ENCODE peak calls at places on chromosomes 5 and 9, in five cellular contexts. H, A, M, P and I are unnamed samples.

GRCh38 chr9:128125575-128126354 is 1.8 kb downstream of the PTGES2 start:
- DNase-seq in M (no peak), P (no peak), A (no peak), H (no peak), I (no peak)

GRCh38 chr9:120439147-120439546 is 140.8 kb downstream of the CDK5RAP2 start:
- DNase-seq in H (no peak), P (peak), A (peak), M (peak), I (peak)

GRCh38 chr9:69115621-69116020 is 58.5 kb upstream of the TJP2 start:
- DNase-seq in H (no peak), P (no peak), M (no peak), A (no peak), I (no peak)

GRCh38 chr5:50406874-50407273 is 34.2 kb downstream of the EMB start:
- DNase-seq in M (no peak), A (no peak), P (no peak), H (no peak), I (no peak)

GRCh38 chr9:80074439-80074838 is 502.7 kb downstream of the TLE4 start:
- DNase-seq in P (no peak), H (no peak), A (no peak), M (no peak), I (no peak)

GRCh38 chr9:127983847-127984289 is 3.1 kb upstream of the EEIG1 start:
- DNase-seq in A (no peak), H (peak), P (no peak), M (no peak), I (no peak)

GRCh38 chr5:444226-444625 is 1.2 kb downstream of the EXOC3 start:
- DNase-seq in A (no peak), M (no peak), P (no peak), H (no peak), I (no peak)

GRCh38 chr9:134698587-134699342 is 57.2 kb downstream of the COL5A1 start:
- DNase-seq in H (no peak), M (peak), A (peak), P (peak), I (peak)

GRCh38 chr5:168075387-168075786 is 216.1 kb upstream of the WWC1 start:
- DNase-seq in M (no peak), P (no peak), H (no peak), A (no peak), I (no peak)

GRCh38 chr9:32412440-32412839 is 28.0 kb downstream of the ACO1 start:
- DNase-seq in H (no peak), P (no peak), M (no peak), A (no peak), I (no peak)

GRCh38 chr5:135589152-135589551 is 10.4 kb upstream of the CXCL14 start:
- DNase-seq in P (no peak), H (no peak), A (no peak), M (no peak), I (no peak)

GRCh38 chr5:143521891-143522290 is 118.4 kb upstream of the NR3C1 start:
- DNase-seq in H (no peak), P (no peak), A (no peak), M (no peak), I (no peak)

GRCh38 chr9:3337515-3337914 is 188.3 kb downstream of the RFX3 start:
- DNase-seq in M (no peak), A (no peak), H (no peak), P (no peak), I (no peak)

GRCh38 chr9:131554865-131555351 is 9.6 kb downstream of the PRRT1B start:
- DNase-seq in H (no peak), A (no peak), M (no peak), P (peak), I (no peak)

GRCh38 chr5:170211575-170212334 is 21.0 kb upstream of the C5orf58 start:
- DNase-seq in P (no peak), M (no peak), H (no peak), A (no peak), I (no peak)

GRCh38 chr5:16570121-16570815 is 46.5 kb downstream of the RETREG1 start:
- DNase-seq in H (no peak), P (no peak), A (no peak), M (no peak), I (no peak)

GRCh38 chr9:88759374-88759773 is 224.4 kb downstream of the NXNL2 start:
- DNase-seq in M (no peak), H (no peak), P (peak), A (no peak), I (no peak)

GRCh38 chr5:10612251-10612650 is 48.4 kb downstream of the ANKRD33B start:
- DNase-seq in M (no peak), H (no peak), A (no peak), P (no peak), I (no peak)

GRCh38 chr5:154058055-154059038 is 19.6 kb downstream of the MFAP3 start:
- DNase-seq in M (no peak), P (no peak), H (peak), A (no peak), I (no peak)

GRCh38 chr5:129398279-129398678 is 61.8 kb upstream of the ADAMTS19 start:
- DNase-seq in H (no peak), P (no peak), M (no peak), A (no peak), I (no peak)

GRCh38 chr9:899440-900184 is 58.1 kb downstream of the DMRT1 start:
- DNase-seq in M (no peak), A (no peak), H (peak), P (no peak), I (no peak)

GRCh38 chr5:146965781-146966659 is 87.5 kb upstream of the PPP2R2B start:
- DNase-seq in P (peak), H (peak), M (peak), A (peak), I (peak)

GRCh38 chr9:117073539-117074336 is 341.1 kb downstream of the ASTN2 start:
- DNase-seq in P (peak), M (peak), H (no peak), A (peak), I (peak)

GRCh38 chr5:140205952-140206351 is 31.0 kb downstream of the CYSTM1 start:
- DNase-seq in P (peak), A (no peak), M (peak), H (no peak), I (peak)

GRCh38 chr9:94907246-94907936 is 180.9 kb downstream of the AOPEP start:
- DNase-seq in P (peak), H (no peak), M (no peak), A (no peak), I (no peak)

GRCh38 chr5:120463991-120464626 is at the start of gene PRR16:
- DNase-seq in H (no peak), A (no peak), P (peak), M (peak), I (peak)

GRCh38 chr9:114611516-114612271 is 603 bp downstream of the TMEM268 start:
- DNase-seq in P (peak), H (no peak), M (peak), A (no peak), I (peak)

GRCh38 chr9:114614373-114614772 is 3.3 kb downstream of the TMEM268 start:
- DNase-seq in H (no peak), A (no peak), P (no peak), M (no peak), I (no peak)

GRCh38 chr9:114612272-114612923 is 1.3 kb downstream of the TMEM268 start:
- DNase-seq in M (no peak), A (no peak), P (peak), H (no peak), I (no peak)

GRCh38 chr9:114613919-114614318 is 2.8 kb downstream of the TMEM268 start:
- DNase-seq in H (no peak), M (no peak), A (no peak), P (no peak), I (no peak)

GRCh38 chr9:114613087-114613486 is 2.0 kb downstream of the TMEM268 start:
- DNase-seq in H (no peak), A (no peak), P (no peak), M (no peak), I (no peak)
- TF ChIP-seq ATF2 in H (no peak), A (no peak), P (no peak), M (no peak), I (no peak)

GRCh38 chr9:97769208-97769607 is 72.1 kb upstream of the XPA start:
- DNase-seq in P (no peak), H (no peak), M (no peak), A (no peak), I (no peak)
- TF ChIP-seq ATF2 in P (no peak), H (no peak), M (no peak), A (no peak), I (no peak)

GRCh38 chr5:93790401-93790800 is 49.0 kb upstream of the POU5F2 start:
- DNase-seq in H (no peak), M (no peak), P (no peak), A (no peak), I (no peak)

GRCh38 chr5:93791520-93791972 is 50.1 kb upstream of the POU5F2 start:
- DNase-seq in H (no peak), M (no peak), A (peak), P (no peak), I (no peak)

GRCh38 chr5:93793159-93793781 is 51.9 kb upstream of the POU5F2 start:
- DNase-seq in H (no peak), P (no peak), A (no peak), M (no peak), I (no peak)

GRCh38 chr5:93787598-93787997 is 46.2 kb upstream of the POU5F2 start:
- DNase-seq in M (no peak), A (no peak), P (no peak), H (no peak), I (no peak)

DNA sequence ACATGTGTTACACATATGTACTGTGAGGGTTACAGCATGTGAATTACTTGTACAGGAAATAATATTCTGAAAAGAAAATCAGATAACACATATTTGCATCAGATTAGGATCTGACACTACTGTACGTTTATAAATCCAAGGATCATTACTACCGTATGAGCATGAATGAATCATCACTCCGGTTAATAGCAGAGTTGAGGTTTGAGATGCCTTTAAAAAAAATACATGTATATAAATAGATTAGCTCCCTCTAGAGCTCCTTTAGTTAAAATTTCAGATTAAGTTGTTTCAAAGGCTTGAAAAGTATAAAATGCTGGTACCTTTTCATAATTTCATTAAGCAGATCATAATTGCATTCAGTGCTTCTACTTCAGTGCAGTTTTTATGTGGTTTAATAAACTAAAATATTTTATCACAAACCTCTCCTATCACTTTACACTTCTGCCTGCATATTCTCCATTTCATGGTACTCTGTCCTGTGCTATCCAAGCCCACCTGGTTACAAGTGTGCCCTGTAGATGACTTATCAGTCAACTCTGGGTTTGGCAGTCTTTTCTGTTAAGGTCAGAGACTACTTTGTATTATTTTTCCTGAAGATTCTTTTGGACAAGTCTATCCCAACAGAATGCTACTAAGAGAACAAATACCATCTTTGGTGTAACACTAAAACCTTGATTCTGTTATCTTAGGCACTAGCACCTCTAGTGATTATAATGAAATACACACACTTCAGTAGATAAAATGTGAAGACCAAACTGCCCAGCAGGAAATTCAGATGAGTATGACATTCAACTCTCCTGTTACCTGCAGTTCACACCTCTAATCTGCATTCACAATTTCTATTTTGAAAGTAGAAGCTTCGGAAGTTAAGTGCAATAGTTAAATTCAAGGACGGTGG is 48.0 kb upstream of the POU5F2 start:
- DNase-seq in H (no peak), P (no peak), M (no peak), A (no peak), I (no peak)
- TF ChIP-seq ATF2 in H (no peak), P (no peak), M (no peak), A (no peak), I (no peak)

GRCh38 chr5:83714780-83715179 is 5.9 kb downstream of the HAPLN1 start:
- DNase-seq in H (no peak), P (no peak), M (no peak), A (no peak), I (peak)

GRCh38 chr5:83718936-83719495 is 1.6 kb downstream of the HAPLN1 start:
- DNase-seq in M (no peak), P (no peak), A (no peak), H (no peak), I (no peak)

GRCh38 chr5:83715316-83716060 is 5.2 kb downstream of the HAPLN1 start:
- DNase-seq in H (no peak), P (no peak), M (no peak), A (no peak), I (no peak)

GRCh38 chr5:83720805-83721431 is at the start of gene HAPLN1:
- DNase-seq in M (no peak), H (no peak), P (peak), A (no peak), I (peak)

DNA sequence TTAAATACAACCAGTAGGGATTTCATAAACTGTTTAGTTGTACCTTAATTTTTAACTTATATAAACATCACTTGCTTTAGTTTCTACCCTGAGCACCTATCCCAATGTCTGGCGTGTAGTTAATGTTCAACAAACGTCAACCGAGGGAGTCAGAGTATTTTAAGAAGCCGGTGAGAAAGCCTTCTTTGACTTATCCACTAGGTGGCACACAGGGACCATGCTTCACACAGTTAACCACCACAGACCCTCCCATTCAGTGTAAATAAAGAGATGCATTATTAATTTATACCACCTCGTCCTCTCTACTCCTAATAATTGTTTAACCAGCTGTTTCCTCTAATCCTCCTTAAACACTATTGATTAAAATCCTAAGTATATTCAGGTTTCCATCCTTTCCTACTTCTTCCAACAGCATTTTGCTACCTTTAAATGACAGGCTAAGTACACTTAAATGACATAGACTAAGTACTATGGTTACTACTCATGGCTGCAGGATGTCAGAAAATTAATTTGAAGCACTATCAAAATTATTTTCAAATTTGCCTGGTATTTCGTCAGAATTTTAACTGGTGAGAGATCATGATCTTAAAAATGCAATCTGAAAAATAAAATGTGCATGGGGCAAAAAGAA is 2.3 kb downstream of the HAPLN1 start:
- DNase-seq in A (peak), H (no peak), P (no peak), M (peak), I (peak)
- TF ChIP-seq ATF2 in A (no peak), H (no peak), P (no peak), M (no peak), I (no peak)

GRCh38 chr5:116573279-116573616 is 1.4 kb downstream of the SEMA6A start:
- DNase-seq in H (no peak), P (peak), A (no peak), M (no peak), I (peak)

GRCh38 chr5:116572375-116573278 is 2.0 kb downstream of the SEMA6A start:
- DNase-seq in M (no peak), A (no peak), P (peak), H (no peak), I (peak)

GRCh38 chr5:116571568-116572321 is 2.9 kb downstream of the SEMA6A start:
- DNase-seq in A (peak), M (no peak), H (no peak), P (no peak), I (no peak)

GRCh38 chr5:116567100-116567499 is 7.5 kb downstream of the SEMA6A start:
- DNase-seq in P (no peak), M (no peak), H (no peak), A (no peak), I (no peak)

GRCh38 chr5:116569999-116570398 is 4.6 kb downstream of the SEMA6A start:
- DNase-seq in M (no peak), A (no peak), P (no peak), H (no peak), I (no peak)
- TF ChIP-seq ATF2 in M (no peak), A (no peak), P (no peak), H (no peak), I (no peak)

GRCh38 chr9:104092192-104092591 is 1.9 kb upstream of the SMC2 start:
- DNase-seq in H (no peak), A (no peak), P (no peak), M (no peak), I (no peak)

GRCh38 chr9:104090578-104090977 is 3.5 kb upstream of the SMC2 start:
- DNase-seq in M (no peak), P (no peak), H (no peak), A (no peak), I (no peak)

GRCh38 chr9:104091028-104091590 is 3.0 kb upstream of the SMC2 start:
- DNase-seq in H (no peak), M (no peak), A (no peak), P (no peak), I (no peak)

GRCh38 chr9:104093162-104093561 is 947 bp upstream of the SMC2 start:
- DNase-seq in H (no peak), P (no peak), M (no peak), A (no peak), I (no peak)

DNA sequence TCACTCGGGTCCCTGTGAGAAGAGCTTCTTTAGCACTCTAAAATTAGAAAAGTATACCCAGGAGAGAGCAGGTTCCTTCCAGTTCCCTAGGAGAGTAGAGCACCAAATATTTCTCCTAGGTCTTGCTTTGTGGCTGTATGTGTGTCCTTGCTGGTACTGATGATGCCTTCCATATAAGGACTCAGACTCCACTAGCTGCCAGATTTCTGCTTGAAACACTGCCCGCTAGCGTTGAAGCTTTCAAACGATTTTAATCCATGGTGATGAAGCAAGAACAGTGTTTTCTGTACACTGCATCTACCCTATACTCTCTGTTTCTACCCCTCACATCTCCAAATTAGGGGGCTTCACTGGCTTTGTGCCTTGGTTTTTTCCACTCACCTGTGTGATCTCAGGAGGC is 2.4 kb upstream of the SMC2 start:
- DNase-seq in A (peak), H (no peak), P (no peak), M (no peak), I (no peak)
- TF ChIP-seq ATF2 in A (no peak), H (no peak), P (no peak), M (no peak), I (no peak)

GRCh38 chr5:180900178-180900577 is 1.2 kb downstream of the BTNL8 start:
- DNase-seq in A (no peak), P (no peak), H (no peak), M (no peak), I (no peak)
- TF ChIP-seq ATF2 in A (no peak), P (no peak), H (no peak), M (no peak), I (no peak)

DNA sequence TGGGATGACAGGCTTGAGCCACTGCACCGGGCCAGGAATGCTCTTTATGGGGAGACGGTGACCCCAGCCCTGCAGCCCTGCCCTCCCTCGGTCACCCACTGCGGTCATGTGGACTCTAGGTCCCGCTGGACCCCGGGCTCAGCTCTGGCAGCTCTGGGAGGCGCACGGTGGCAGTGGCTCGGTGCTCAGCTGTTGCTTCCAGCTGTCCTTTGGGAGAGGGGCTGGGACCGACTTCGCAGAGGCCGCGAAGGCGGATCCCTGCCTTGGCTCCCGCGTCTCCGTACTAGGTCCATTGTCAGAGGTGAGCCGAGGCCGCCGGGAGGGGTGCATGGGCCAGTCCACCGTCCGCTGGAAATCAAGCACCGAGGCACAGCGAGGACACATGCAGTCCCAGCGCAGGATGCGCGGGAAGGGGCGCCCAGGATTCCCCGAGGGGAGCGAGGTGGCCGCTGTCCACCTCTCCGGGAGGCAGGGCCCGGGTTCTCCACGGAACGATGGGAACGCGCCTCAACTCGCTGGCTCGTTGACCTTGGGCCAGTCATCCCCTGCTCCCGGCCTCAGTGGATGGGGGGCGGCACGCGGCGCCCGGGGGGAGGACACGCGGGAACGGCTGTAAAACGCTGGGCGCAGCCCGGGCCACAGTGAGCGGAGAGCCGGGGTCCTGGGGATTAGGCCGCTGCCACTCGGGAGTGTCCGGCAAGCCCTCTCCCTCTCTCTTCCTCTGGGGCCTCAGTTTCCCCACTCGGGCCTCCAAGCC is 734 bp downstream of the GBGT1 start:
- DNase-seq in P (peak), A (no peak), H (no peak), M (peak), I (peak)
- TF ChIP-seq ATF2 in P (no peak), A (no peak), H (no peak), M (no peak), I (no peak)

GRCh38 chr5:149552761-149553160 is 1.5 kb upstream of the CSNK1A1 start:
- DNase-seq in M (no peak), A (no peak), P (peak), H (no peak), I (no peak)
- TF ChIP-seq ATF2 in M (no peak), A (no peak), P (no peak), H (no peak), I (no peak)